ENCODE peak calls at places on chromosomes 5 and 9, in six cellular contexts. One of them, this sample, is unnamed.

GRCh38 chr9:36864491-36865410 is 169.3 kb downstream of the PAX5 start:
- DNase-seq in right lobe of liver: peak; percentile 38
- DNase-seq in transverse colon: no peak
- DNase-seq in esophagus squamous epithelium: no peak
- DNase-seq in GM12891: no peak
- DNase-seq in stomach: no peak
- DNase-seq in this sample: no peak

GRCh38 chr5:5886812-5887486 is 464.5 kb downstream of the ICE1 start:
- DNase-seq in transverse colon: peak; percentile 19
- DNase-seq in esophagus squamous epithelium: no peak
- DNase-seq in GM12891: peak; percentile 83
- DNase-seq in stomach: peak; percentile 52
- DNase-seq in right lobe of liver: peak; percentile 63
- DNase-seq in this sample: peak; percentile 3

GRCh38 chr9:15576350-15577050 is 23.7 kb downstream of the CCDC171 start:
- DNase-seq in esophagus squamous epithelium: no peak
- DNase-seq in stomach: no peak
- DNase-seq in GM12891: no peak
- DNase-seq in transverse colon: no peak
- DNase-seq in right lobe of liver: no peak
- DNase-seq in this sample: no peak

GRCh38 chr5:170597109-170597741 is 93.4 kb downstream of the KCNIP1 start:
- DNase-seq in esophagus squamous epithelium: no peak
- DNase-seq in right lobe of liver: no peak
- DNase-seq in GM12891: no peak
- DNase-seq in transverse colon: peak; percentile 11
- DNase-seq in stomach: no peak
- DNase-seq in this sample: no peak

GRCh38 chr9:126307306-126308061 is 19.1 kb upstream of the MVB12B start:
- DNase-seq in GM12891: no peak
- DNase-seq in right lobe of liver: no peak
- DNase-seq in stomach: no peak
- DNase-seq in esophagus squamous epithelium: no peak
- DNase-seq in transverse colon: no peak
- DNase-seq in this sample: no peak

GRCh38 chr9:134131471-134132207 is 4.2 kb upstream of the WDR5 start:
- DNase-seq in GM12891: no peak
- DNase-seq in transverse colon: no peak
- DNase-seq in esophagus squamous epithelium: no peak
- DNase-seq in stomach: no peak
- DNase-seq in right lobe of liver: no peak
- DNase-seq in this sample: no peak

GRCh38 chr9:135615666-135616620 is 23.4 kb downstream of the GLT6D1 start:
- DNase-seq in transverse colon: no peak
- DNase-seq in right lobe of liver: no peak
- DNase-seq in esophagus squamous epithelium: no peak
- DNase-seq in GM12891: no peak
- DNase-seq in stomach: no peak
- DNase-seq in this sample: no peak

GRCh38 chr5:91207248-91207647 is 175.9 kb downstream of the ARRDC3 start:
- DNase-seq in GM12891: no peak
- DNase-seq in stomach: no peak
- DNase-seq in esophagus squamous epithelium: no peak
- DNase-seq in right lobe of liver: no peak
- DNase-seq in transverse colon: no peak
- DNase-seq in this sample: no peak

GRCh38 chr9:21811914-21812313 is 9.5 kb downstream of the MTAP start:
- DNase-seq in right lobe of liver: no peak
- DNase-seq in esophagus squamous epithelium: no peak
- DNase-seq in stomach: no peak
- DNase-seq in GM12891: no peak
- DNase-seq in transverse colon: no peak
- DNase-seq in this sample: no peak

GRCh38 chr5:91419571-91420537 is 36.7 kb upstream of the ARRDC3 start:
- DNase-seq in right lobe of liver: no peak
- DNase-seq in stomach: peak; percentile 75
- DNase-seq in GM12891: peak; percentile 5
- DNase-seq in transverse colon: peak; percentile 77
- DNase-seq in esophagus squamous epithelium: no peak
- DNase-seq in this sample: peak; percentile 68

GRCh38 chr9:76472925-76473324 is 13.9 kb downstream of the GCNT1 start:
- DNase-seq in GM12891: no peak
- DNase-seq in esophagus squamous epithelium: no peak
- DNase-seq in transverse colon: peak; percentile 46
- DNase-seq in right lobe of liver: no peak
- DNase-seq in stomach: no peak
- DNase-seq in this sample: no peak

GRCh38 chr5:121144764-121145163 is 680.7 kb downstream of the PRR16 start:
- DNase-seq in GM12891: no peak
- DNase-seq in transverse colon: no peak
- DNase-seq in esophagus squamous epithelium: no peak
- DNase-seq in stomach: no peak
- DNase-seq in right lobe of liver: no peak
- DNase-seq in this sample: peak; percentile 49

GRCh38 chr5:150153483-150153882 is 2.2 kb downstream of the PDGFRB start:
- DNase-seq in GM12891: no peak
- DNase-seq in esophagus squamous epithelium: no peak
- DNase-seq in right lobe of liver: no peak
- DNase-seq in transverse colon: no peak
- DNase-seq in stomach: no peak
- DNase-seq in this sample: no peak

GRCh38 chr9:115015018-115015635 is 84.7 kb upstream of the TNFSF8 start:
- DNase-seq in GM12891: no peak
- DNase-seq in right lobe of liver: peak; percentile 56
- DNase-seq in transverse colon: peak; percentile 28
- DNase-seq in stomach: peak; percentile 40
- DNase-seq in esophagus squamous epithelium: no peak
- DNase-seq in this sample: no peak

GRCh38 chr9:135077497-135078200 is 9.8 kb upstream of the OLFM1 start:
- DNase-seq in stomach: peak; percentile 23
- DNase-seq in GM12891: no peak
- DNase-seq in esophagus squamous epithelium: no peak
- DNase-seq in transverse colon: peak; percentile 5
- DNase-seq in right lobe of liver: no peak
- DNase-seq in this sample: no peak

GRCh38 chr5:2750026-2750757 is 1.3 kb downstream of the IRX2 start:
- DNase-seq in esophagus squamous epithelium: no peak
- DNase-seq in stomach: no peak
- DNase-seq in right lobe of liver: no peak
- DNase-seq in GM12891: no peak
- DNase-seq in transverse colon: no peak
- DNase-seq in this sample: no peak

GRCh38 chr5:139167052-139167451 is 31.1 kb downstream of the SIL1 start:
- DNase-seq in right lobe of liver: no peak
- DNase-seq in transverse colon: peak; percentile 35
- DNase-seq in esophagus squamous epithelium: no peak
- DNase-seq in stomach: no peak
- DNase-seq in GM12891: no peak
- DNase-seq in this sample: no peak

GRCh38 chr5:179258001-179258921 is 87.0 kb downstream of the ADAMTS2 start:
- DNase-seq in stomach: peak; percentile 17
- DNase-seq in esophagus squamous epithelium: no peak
- DNase-seq in right lobe of liver: peak; percentile 41
- DNase-seq in GM12891: no peak
- DNase-seq in transverse colon: peak; percentile 3
- DNase-seq in this sample: no peak

GRCh38 chr5:79182141-79182540 is 53.8 kb upstream of the JMY start:
- DNase-seq in GM12891: no peak
- DNase-seq in stomach: no peak
- DNase-seq in right lobe of liver: no peak
- DNase-seq in esophagus squamous epithelium: no peak
- DNase-seq in transverse colon: no peak
- DNase-seq in this sample: no peak

GRCh38 chr9:32665101-32665500 is 29.6 kb upstream of the TAF1L start:
- DNase-seq in transverse colon: no peak
- DNase-seq in esophagus squamous epithelium: no peak
- DNase-seq in GM12891: no peak
- DNase-seq in stomach: no peak
- DNase-seq in right lobe of liver: no peak
- DNase-seq in this sample: no peak

GRCh38 chr9:113875917-113876805 is at the start of gene ZNF618:
- DNase-seq in GM12891: peak; percentile 50
- DNase-seq in esophagus squamous epithelium: no peak
- DNase-seq in stomach: peak; percentile 41
- DNase-seq in transverse colon: peak; percentile 24
- DNase-seq in right lobe of liver: peak; percentile 59
- DNase-seq in this sample: peak; percentile 57

GRCh38 chr9:37650299-37650872 is 368 bp upstream of the FRMPD1 start:
- DNase-seq in transverse colon: no peak
- DNase-seq in esophagus squamous epithelium: no peak
- DNase-seq in right lobe of liver: no peak
- DNase-seq in stomach: no peak
- DNase-seq in GM12891: no peak
- DNase-seq in this sample: no peak

GRCh38 chr5:45454114-45454513 is 242.1 kb downstream of the HCN1 start:
- DNase-seq in stomach: no peak
- DNase-seq in right lobe of liver: no peak
- DNase-seq in esophagus squamous epithelium: no peak
- DNase-seq in GM12891: no peak
- DNase-seq in transverse colon: no peak
- DNase-seq in this sample: no peak

GRCh38 chr9:126128494-126129142 is 198.0 kb upstream of the MVB12B start:
- DNase-seq in esophagus squamous epithelium: no peak
- DNase-seq in stomach: peak; percentile 11
- DNase-seq in transverse colon: no peak
- DNase-seq in GM12891: no peak
- DNase-seq in right lobe of liver: no peak
- DNase-seq in this sample: no peak

GRCh38 chr5:164002214-164002613 is 496.8 kb downstream of the MAT2B start:
- DNase-seq in stomach: no peak
- DNase-seq in transverse colon: no peak
- DNase-seq in GM12891: no peak
- DNase-seq in esophagus squamous epithelium: no peak
- DNase-seq in right lobe of liver: no peak
- DNase-seq in this sample: no peak

GRCh38 chr5:997001-997474 is 11.6 kb upstream of the NKD2 start:
- DNase-seq in esophagus squamous epithelium: no peak
- DNase-seq in transverse colon: peak; percentile 25
- DNase-seq in stomach: no peak
- DNase-seq in GM12891: no peak
- DNase-seq in right lobe of liver: no peak
- DNase-seq in this sample: no peak

GRCh38 chr5:58057324-58057723 is 402.6 kb downstream of the PLK2 start:
- DNase-seq in right lobe of liver: no peak
- DNase-seq in GM12891: no peak
- DNase-seq in stomach: no peak
- DNase-seq in esophagus squamous epithelium: no peak
- DNase-seq in transverse colon: no peak
- DNase-seq in this sample: no peak

GRCh38 chr9:114894801-114895433 is 35.5 kb downstream of the TNFSF8 start:
- DNase-seq in stomach: no peak
- DNase-seq in esophagus squamous epithelium: no peak
- DNase-seq in transverse colon: no peak
- DNase-seq in GM12891: no peak
- DNase-seq in right lobe of liver: no peak
- DNase-seq in this sample: no peak

GRCh38 chr5:150636391-150637244 is 3.8 kb upstream of the SYNPO start:
- DNase-seq in GM12891: no peak
- DNase-seq in right lobe of liver: no peak
- DNase-seq in transverse colon: peak; percentile 68
- DNase-seq in stomach: peak; percentile 86
- DNase-seq in esophagus squamous epithelium: no peak
- DNase-seq in this sample: no peak

GRCh38 chr9:93134018-93134739 is at the start of gene NINJ1:
- DNase-seq in stomach: peak; percentile 79
- DNase-seq in esophagus squamous epithelium: no peak
- DNase-seq in right lobe of liver: peak; percentile 86
- DNase-seq in GM12891: peak; percentile 96
- DNase-seq in transverse colon: peak; percentile 79
- DNase-seq in this sample: peak; percentile 69
- TF ChIP-seq POLR2A in stomach: no peak
- TF ChIP-seq POLR2A in esophagus squamous epithelium: no peak
- TF ChIP-seq POLR2A in right lobe of liver: peak; percentile 90
- TF ChIP-seq POLR2A in GM12891: peak; percentile 77
- TF ChIP-seq POLR2A in transverse colon: peak; percentile 90
- TF ChIP-seq POLR2A in this sample: peak; percentile 46

DNA sequence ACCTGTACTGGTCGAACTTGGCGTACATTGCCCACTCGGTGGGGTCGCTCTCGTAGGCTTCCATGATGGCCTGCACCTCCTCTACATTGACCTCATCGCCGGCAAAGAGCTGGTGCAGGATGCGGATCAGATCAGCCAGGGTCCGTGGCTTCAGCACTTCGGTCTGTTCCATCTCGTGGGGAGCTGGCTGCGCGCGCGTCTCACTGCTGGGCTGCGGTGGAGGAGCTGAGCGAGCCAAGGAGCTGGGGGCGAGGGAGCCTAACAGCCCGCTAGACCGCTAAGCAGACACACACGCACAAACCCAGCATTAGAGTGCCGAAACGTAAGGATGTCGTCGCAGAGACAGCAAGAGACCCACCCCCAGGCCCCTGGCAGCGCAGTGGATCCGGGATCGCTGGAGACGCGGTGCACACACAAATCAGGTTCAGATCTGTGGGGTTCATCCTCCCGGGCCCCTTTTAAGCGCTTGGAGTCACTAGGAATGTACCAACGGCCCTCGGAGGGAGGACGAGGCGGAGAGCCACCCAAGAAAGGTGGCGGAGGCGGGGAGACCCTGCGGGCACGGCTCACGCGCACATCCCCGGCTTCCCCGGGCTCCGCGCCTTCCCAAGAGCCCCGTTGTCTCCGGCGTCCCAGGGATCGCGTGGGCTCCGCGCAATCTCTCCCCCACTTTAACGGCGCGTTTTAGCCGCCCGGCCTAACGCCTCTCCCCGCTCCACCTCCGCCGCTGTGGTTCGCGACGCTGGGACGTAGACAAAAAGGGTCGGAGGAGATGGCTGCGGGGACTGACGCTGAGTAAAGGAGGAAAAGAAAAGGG is at the start of gene CDO1:
- DNase-seq in right lobe of liver: peak; percentile 86
- DNase-seq in esophagus squamous epithelium: no peak
- DNase-seq in stomach: no peak
- DNase-seq in transverse colon: peak; percentile 8
- DNase-seq in GM12891: peak; percentile 28
- DNase-seq in this sample: peak; percentile 22
- TF ChIP-seq POLR2A in right lobe of liver: peak; percentile 86
- TF ChIP-seq POLR2A in esophagus squamous epithelium: no peak
- TF ChIP-seq POLR2A in stomach: no peak
- TF ChIP-seq POLR2A in transverse colon: no peak
- TF ChIP-seq POLR2A in GM12891: no peak
- TF ChIP-seq POLR2A in this sample: no peak

GRCh38 chr9:132669636-132670358 is at the start of gene DDX31:
- DNase-seq in esophagus squamous epithelium: peak; percentile 38
- DNase-seq in GM12891: peak; percentile 86
- DNase-seq in transverse colon: peak; percentile 87
- DNase-seq in stomach: peak; percentile 83
- DNase-seq in right lobe of liver: peak; percentile 90
- DNase-seq in this sample: peak; percentile 90
- TF ChIP-seq POLR2A in esophagus squamous epithelium: no peak
- TF ChIP-seq POLR2A in GM12891: peak; percentile 90
- TF ChIP-seq POLR2A in transverse colon: peak; percentile 63
- TF ChIP-seq POLR2A in stomach: no peak
- TF ChIP-seq POLR2A in right lobe of liver: peak; percentile 69
- TF ChIP-seq POLR2A in this sample: peak; percentile 76

DNA sequence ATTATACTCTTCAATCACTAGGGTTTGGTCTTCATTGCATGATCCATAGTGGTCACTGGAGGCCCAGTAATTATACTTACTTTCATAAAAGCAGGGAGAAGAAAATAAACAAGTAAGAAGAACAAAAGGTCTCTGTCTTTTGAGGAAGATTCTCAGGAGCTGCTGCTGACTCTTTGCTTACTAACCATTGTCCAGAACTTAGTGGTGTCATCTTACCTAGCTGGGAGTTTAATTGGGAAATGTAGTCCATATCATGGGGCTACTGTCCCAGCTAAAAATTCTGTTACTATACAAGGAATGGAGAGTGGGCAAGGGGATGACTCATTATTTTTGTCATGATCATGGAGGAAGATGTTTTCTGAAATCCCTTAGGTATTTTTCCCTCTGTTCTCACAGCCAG is 639.2 kb downstream of the MTRR start:
- DNase-seq in GM12891: no peak
- DNase-seq in stomach: no peak
- DNase-seq in transverse colon: no peak
- DNase-seq in esophagus squamous epithelium: no peak
- DNase-seq in right lobe of liver: no peak
- DNase-seq in this sample: no peak
- TF ChIP-seq POLR2A in GM12891: no peak
- TF ChIP-seq POLR2A in stomach: no peak
- TF ChIP-seq POLR2A in transverse colon: no peak
- TF ChIP-seq POLR2A in esophagus squamous epithelium: no peak
- TF ChIP-seq POLR2A in right lobe of liver: no peak
- TF ChIP-seq POLR2A in this sample: no peak